ENCODE peak calls at places on chromosomes 13 and 19, in five cellular contexts. V is cardiac muscle cell, H is lower lobe of right lung, R is AG10803, I is neural crest cell. G is an unnamed sample.

GRCh38 chr13:25752957-25753540 is 298.8 kb downstream of the SHISA2 start:
- DNase-seq in H (no peak), V (peak), R (peak), I (no peak), G (no peak)

GRCh38 chr19:18387395-18387794 is 1.4 kb downstream of the GDF15 start:
- DNase-seq in V (no peak), H (no peak), R (no peak), I (no peak), G (no peak)

GRCh38 chr19:13932911-13933393 is 5.3 kb downstream of the PODNL1 start:
- DNase-seq in V (no peak), H (no peak), I (no peak), R (no peak), G (no peak)

GRCh38 chr13:96223231-96223630 is 133.3 kb downstream of the HS6ST3 start:
- DNase-seq in H (no peak), V (no peak), I (no peak), R (no peak), G (no peak)

GRCh38 chr13:39565036-39565949 is 37.7 kb downstream of the LHFPL6 start:
- DNase-seq in V (peak), I (no peak), R (peak), H (no peak), G (peak)

GRCh38 chr13:38767506-38768265 is 80.8 kb downstream of the FREM2 start:
- DNase-seq in R (no peak), V (peak), H (no peak), I (no peak), G (no peak)

GRCh38 chr13:39032150-39032549 is 5.7 kb downstream of the PROSER1 start:
- DNase-seq in I (no peak), H (no peak), R (no peak), V (no peak), G (no peak)

GRCh38 chr13:36919833-36920611 is at the start of gene SMAD9:
- DNase-seq in I (peak), H (peak), R (peak), V (peak), G (no peak)

GRCh38 chr13:44141725-44142539 is 231.7 kb upstream of the SERP2 start:
- DNase-seq in I (peak), V (peak), H (peak), R (peak), G (peak)

GRCh38 chr19:1449467-1450442 is at the start of gene APC2:
- DNase-seq in I (peak), H (no peak), R (peak), V (no peak), G (no peak)

GRCh38 chr19:9850235-9850959 is 15.3 kb downstream of the PIN1 start:
- DNase-seq in V (no peak), I (no peak), R (no peak), H (no peak), G (no peak)

GRCh38 chr19:46306501-46306900 is 9.7 kb downstream of the HIF3A start:
- DNase-seq in V (no peak), I (no peak), H (no peak), R (no peak), G (no peak)

GRCh38 chr19:20969898-20970297 is 46.8 kb downstream of the ZNF85 start:
- DNase-seq in H (no peak), I (no peak), R (no peak), V (no peak), G (no peak)

GRCh38 chr13:66665991-66666390 is 564.1 kb downstream of the PCDH9 start:
- DNase-seq in H (no peak), R (peak), I (peak), V (peak), G (peak)

GRCh38 chr19:46378268-46378667 is 31.4 kb downstream of the PPP5C start:
- DNase-seq in V (peak), H (no peak), I (no peak), R (peak), G (peak)

GRCh38 chr19:3585301-3586123 is at the start of gene GIPC3:
- DNase-seq in R (no peak), H (no peak), V (no peak), I (no peak), G (no peak)

GRCh38 chr19:5814847-5815246 is 10.0 kb downstream of the NRTN start:
- DNase-seq in V (no peak), I (no peak), R (no peak), H (no peak), G (no peak)

GRCh38 chr13:30861163-30861562 is 44.9 kb upstream of the MEDAG start:
- DNase-seq in R (no peak), H (no peak), V (no peak), I (no peak), G (no peak)

GRCh38 chr13:72463561-72463960 is 263.9 kb downstream of the MZT1 start:
- DNase-seq in V (peak), R (no peak), H (no peak), I (no peak), G (no peak)

GRCh38 chr19:28840891-28841290 is 372.1 kb downstream of the UQCRFS1 start:
- DNase-seq in I (no peak), R (no peak), V (no peak), H (no peak), G (no peak)

GRCh38 chr13:112616586-112617381 is 28.8 kb upstream of the TUBGCP3 start:
- DNase-seq in V (peak), I (peak), R (peak), H (no peak), G (peak)

GRCh38 chr19:42122691-42123607 is 9.3 kb downstream of the POU2F2 start:
- DNase-seq in H (no peak), R (no peak), V (no peak), I (no peak), G (no peak)

GRCh38 chr13:32125746-32126145 is 94.2 kb downstream of the FRY start:
- DNase-seq in V (peak), H (no peak), R (peak), I (no peak), G (peak)

GRCh38 chr13:113298001-113298945 is 1.2 kb downstream of the LAMP1 start:
- DNase-seq in V (peak), H (no peak), I (no peak), R (no peak), G (no peak)

GRCh38 chr13:40345654-40346372 is 320.6 kb downstream of the FOXO1 start:
- DNase-seq in V (no peak), H (no peak), R (no peak), I (no peak), G (no peak)

GRCh38 chr19:48120505-48120904 is 9.9 kb upstream of the PLA2G4C start:
- DNase-seq in R (no peak), V (no peak), H (no peak), I (no peak), G (no peak)

GRCh38 chr13:19607523-19608078 is 25.9 kb upstream of the MPHOSPH8 start:
- DNase-seq in V (no peak), I (no peak), R (no peak), H (no peak), G (no peak)

GRCh38 chr19:10935371-10936059 is 6.9 kb downstream of the TIMM29 start:
- DNase-seq in H (no peak), R (no peak), V (no peak), I (no peak), G (no peak)

DNA sequence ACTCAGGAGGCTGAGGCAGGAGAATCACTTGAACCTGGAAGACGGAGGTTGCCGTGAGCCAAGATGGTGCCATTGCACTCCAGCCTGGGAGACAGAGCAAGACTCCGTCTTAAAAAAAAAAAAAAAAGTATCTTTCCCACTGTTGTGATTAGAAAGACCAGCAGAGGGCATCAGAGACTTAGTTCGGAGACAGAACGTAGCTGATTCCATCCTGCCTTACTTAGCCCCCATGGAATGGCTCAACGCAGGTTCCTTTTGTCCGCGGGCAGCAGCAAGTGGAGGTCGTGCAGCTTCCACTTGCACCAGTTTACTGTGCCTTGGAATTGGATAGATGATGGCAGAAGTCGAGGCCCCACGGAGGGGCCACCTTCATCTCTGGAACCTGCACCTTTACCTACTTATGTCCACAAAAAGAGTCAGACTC is 8.1 kb downstream of the TIMM29 start:
- DNase-seq in I (peak), V (peak), H (no peak), R (peak), G (peak)
- TF ChIP-seq CTCF in I (peak), V (peak), H (peak), R (peak), G (peak)

GRCh38 chr13:99577934-99578917 is 77.0 kb downstream of the TM9SF2 start:
- DNase-seq in H (no peak), R (peak), I (peak), V (peak), G (no peak)
- TF ChIP-seq CTCF in H (peak), R (peak), I (peak), V (peak), G (peak)

GRCh38 chr19:7921302-7921954 is 1.3 kb downstream of the SNAPC2 start:
- DNase-seq in V (no peak), R (no peak), H (no peak), I (no peak), G (no peak)

GRCh38 chr19:7920520-7921301 is 573 bp downstream of the SNAPC2 start:
- DNase-seq in H (peak), I (peak), V (peak), R (peak), G (peak)

GRCh38 chr19:7921955-7922840 is 2.1 kb downstream of the SNAPC2 start:
- DNase-seq in I (no peak), R (no peak), H (peak), V (no peak), G (no peak)

GRCh38 chr19:7918615-7919421 is 1.3 kb upstream of the SNAPC2 start:
- DNase-seq in V (no peak), R (no peak), I (no peak), H (no peak), G (no peak)

GRCh38 chr19:7919681-7920519 is at the start of gene SNAPC2:
- DNase-seq in H (peak), V (peak), I (peak), R (peak), G (peak)
- TF ChIP-seq CTCF in H (no peak), V (no peak), I (no peak), R (no peak), G (no peak)

GRCh38 chr19:34837262-34837661 is 64.2 kb upstream of the ZNF599 start:
- DNase-seq in R (no peak), H (no peak), I (no peak), V (peak), G (no peak)

GRCh38 chr19:34838248-34838647 is 65.2 kb upstream of the ZNF599 start:
- DNase-seq in V (peak), R (no peak), I (no peak), H (no peak), G (no peak)

GRCh38 chr19:34841780-34842179 is 68.8 kb upstream of the ZNF599 start:
- DNase-seq in H (no peak), R (no peak), V (no peak), I (no peak), G (no peak)

GRCh38 chr19:34835952-34836351 is 62.9 kb upstream of the ZNF599 start:
- DNase-seq in I (no peak), R (no peak), H (no peak), V (no peak), G (no peak)

DNA sequence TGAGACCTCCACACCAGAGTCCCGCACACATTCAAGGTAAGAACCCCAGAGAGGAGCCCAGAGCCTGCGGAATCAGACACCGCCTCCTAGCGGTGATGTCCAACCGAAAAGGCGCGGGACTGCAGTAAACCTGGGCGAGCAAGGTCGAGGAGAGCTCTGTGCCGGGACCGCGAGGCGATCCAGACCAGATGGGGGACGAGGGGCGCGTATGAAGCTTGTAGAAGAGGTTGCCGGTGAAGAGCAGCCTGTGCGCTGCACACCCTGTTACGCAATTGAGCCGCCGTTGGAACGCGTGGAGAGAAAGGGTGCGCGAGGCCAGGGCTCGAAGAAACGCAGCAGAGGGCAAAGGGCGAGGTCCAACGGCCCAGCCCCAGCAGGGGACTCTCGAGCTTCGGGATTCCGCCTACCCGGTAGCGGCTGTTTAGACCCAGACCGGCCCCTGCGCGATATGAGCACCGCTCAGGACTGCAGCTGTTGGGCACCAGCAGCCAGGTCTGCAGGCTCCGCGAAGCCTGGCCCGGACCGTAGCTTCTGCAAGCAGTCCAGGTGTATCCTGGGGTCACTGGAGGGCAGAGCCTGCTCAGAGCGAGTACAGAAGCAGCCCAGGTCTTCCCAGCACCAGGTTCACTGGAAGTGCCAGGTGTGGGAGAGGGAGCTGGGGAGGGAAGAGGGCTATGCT is 65.9 kb upstream of the ZNF599 start:
- DNase-seq in H (no peak), I (peak), V (peak), R (peak), G (no peak)
- TF ChIP-seq CTCF in H (peak), I (peak), V (peak), R (peak), G (peak)

G was measured in AG09309.